ENCODE peak calls at places on chromosomes 2 and 18, in eight cellular contexts. One of them, this sample, is unnamed.

GRCh38 chr2:219270055-219270372 is 9.2 kb upstream of the DNAJB2 start:
- DNase-seq in PC-3: no peak
- DNase-seq in A549: no peak
- DNase-seq in prostate gland: no peak
- DNase-seq in adrenal gland: no peak
- DNase-seq in OCI-LY7: no peak
- DNase-seq in breast epithelium: no peak
- DNase-seq in tibial nerve: no peak
- DNase-seq in this sample: no peak

GRCh38 chr18:23163786-23164583 is 28.7 kb downstream of the CABLES1 start:
- DNase-seq in tibial nerve: no peak
- DNase-seq in PC-3: no peak
- DNase-seq in adrenal gland: no peak
- DNase-seq in breast epithelium: no peak
- DNase-seq in prostate gland: no peak
- DNase-seq in OCI-LY7: no peak
- DNase-seq in A549: no peak
- DNase-seq in this sample: no peak

GRCh38 chr2:46708492-46708891 is 207.1 kb downstream of the MCFD2 start:
- DNase-seq in breast epithelium: no peak
- DNase-seq in PC-3: no peak
- DNase-seq in A549: no peak
- DNase-seq in tibial nerve: no peak
- DNase-seq in OCI-LY7: no peak
- DNase-seq in prostate gland: no peak
- DNase-seq in adrenal gland: peak; percentile 12
- DNase-seq in this sample: no peak

GRCh38 chr2:233816771-233817170 is 37.6 kb downstream of the HJURP start:
- DNase-seq in PC-3: no peak
- DNase-seq in adrenal gland: no peak
- DNase-seq in A549: no peak
- DNase-seq in breast epithelium: no peak
- DNase-seq in prostate gland: no peak
- DNase-seq in tibial nerve: no peak
- DNase-seq in OCI-LY7: no peak
- DNase-seq in this sample: no peak

GRCh38 chr2:72090781-72091482 is 56.7 kb downstream of the CYP26B1 start:
- DNase-seq in OCI-LY7: no peak
- DNase-seq in breast epithelium: peak; percentile 12
- DNase-seq in PC-3: no peak
- DNase-seq in adrenal gland: no peak
- DNase-seq in prostate gland: no peak
- DNase-seq in A549: no peak
- DNase-seq in tibial nerve: no peak
- DNase-seq in this sample: no peak

GRCh38 chr2:9207641-9208301 is 1.2 kb downstream of the ASAP2 start:
- DNase-seq in A549: peak; percentile 57
- DNase-seq in prostate gland: no peak
- DNase-seq in tibial nerve: no peak
- DNase-seq in PC-3: peak; percentile 53
- DNase-seq in breast epithelium: no peak
- DNase-seq in OCI-LY7: no peak
- DNase-seq in adrenal gland: no peak
- DNase-seq in this sample: no peak

GRCh38 chr18:62030091-62030985 is 137.5 kb upstream of the RNF152 start:
- DNase-seq in A549: no peak
- DNase-seq in prostate gland: no peak
- DNase-seq in OCI-LY7: no peak
- DNase-seq in breast epithelium: no peak
- DNase-seq in PC-3: no peak
- DNase-seq in tibial nerve: no peak
- DNase-seq in adrenal gland: no peak
- DNase-seq in this sample: no peak

GRCh38 chr2:74507926-74508520 is 528 bp upstream of the PCGF1 start:
- DNase-seq in OCI-LY7: no peak
- DNase-seq in prostate gland: no peak
- DNase-seq in tibial nerve: no peak
- DNase-seq in PC-3: peak; percentile 39
- DNase-seq in breast epithelium: peak; percentile 37
- DNase-seq in adrenal gland: no peak
- DNase-seq in A549: no peak
- DNase-seq in this sample: no peak

GRCh38 chr18:79933765-79934164 is 17.7 kb downstream of the SLC66A2 start:
- DNase-seq in prostate gland: no peak
- DNase-seq in PC-3: peak; percentile 71
- DNase-seq in breast epithelium: no peak
- DNase-seq in adrenal gland: no peak
- DNase-seq in A549: no peak
- DNase-seq in OCI-LY7: no peak
- DNase-seq in tibial nerve: no peak
- DNase-seq in this sample: no peak

GRCh38 chr2:85547859-85548607 is 9.1 kb downstream of the MAT2A start:
- DNase-seq in tibial nerve: no peak
- DNase-seq in breast epithelium: no peak
- DNase-seq in adrenal gland: no peak
- DNase-seq in PC-3: peak; percentile 19
- DNase-seq in A549: no peak
- DNase-seq in prostate gland: no peak
- DNase-seq in OCI-LY7: no peak
- DNase-seq in this sample: no peak

GRCh38 chr2:215680605-215681598 is 245.0 kb upstream of the FN1 start:
- DNase-seq in OCI-LY7: no peak
- DNase-seq in adrenal gland: peak; percentile 15
- DNase-seq in PC-3: peak; percentile 88
- DNase-seq in prostate gland: no peak
- DNase-seq in breast epithelium: peak; percentile 19
- DNase-seq in tibial nerve: peak; percentile 47
- DNase-seq in A549: no peak
- DNase-seq in this sample: no peak

GRCh38 chr2:237196866-237197618 is 111.4 kb downstream of the COPS8 start:
- DNase-seq in tibial nerve: peak; percentile 5
- DNase-seq in breast epithelium: no peak
- DNase-seq in OCI-LY7: no peak
- DNase-seq in adrenal gland: no peak
- DNase-seq in A549: peak; percentile 28
- DNase-seq in PC-3: peak; percentile 87
- DNase-seq in prostate gland: no peak
- DNase-seq in this sample: no peak

GRCh38 chr2:175605989-175606841 is 395.9 kb downstream of the LNPK start:
- DNase-seq in breast epithelium: no peak
- DNase-seq in A549: no peak
- DNase-seq in OCI-LY7: no peak
- DNase-seq in tibial nerve: no peak
- DNase-seq in prostate gland: no peak
- DNase-seq in adrenal gland: no peak
- DNase-seq in PC-3: no peak
- DNase-seq in this sample: no peak

GRCh38 chr2:226581661-226582060 is 218.0 kb downstream of the IRS1 start:
- DNase-seq in A549: no peak
- DNase-seq in PC-3: no peak
- DNase-seq in prostate gland: no peak
- DNase-seq in OCI-LY7: no peak
- DNase-seq in tibial nerve: no peak
- DNase-seq in breast epithelium: no peak
- DNase-seq in adrenal gland: no peak
- DNase-seq in this sample: no peak

GRCh38 chr2:173720310-173720709 is 244.9 kb downstream of the SP3 start:
- DNase-seq in PC-3: peak; percentile 13
- DNase-seq in OCI-LY7: no peak
- DNase-seq in prostate gland: no peak
- DNase-seq in tibial nerve: no peak
- DNase-seq in A549: no peak
- DNase-seq in adrenal gland: peak; percentile 1
- DNase-seq in breast epithelium: no peak
- DNase-seq in this sample: no peak

GRCh38 chr2:216793386-216793785 is 66.5 kb downstream of the TNP1 start:
- DNase-seq in A549: no peak
- DNase-seq in tibial nerve: no peak
- DNase-seq in adrenal gland: no peak
- DNase-seq in OCI-LY7: no peak
- DNase-seq in prostate gland: no peak
- DNase-seq in PC-3: no peak
- DNase-seq in breast epithelium: no peak
- DNase-seq in this sample: no peak

GRCh38 chr2:175111200-175111657 is 56.8 kb downstream of the ATF2 start:
- DNase-seq in tibial nerve: no peak
- DNase-seq in breast epithelium: no peak
- DNase-seq in adrenal gland: no peak
- DNase-seq in A549: peak; percentile 16
- DNase-seq in prostate gland: no peak
- DNase-seq in PC-3: peak; percentile 75
- DNase-seq in OCI-LY7: peak; percentile 57
- DNase-seq in this sample: no peak

GRCh38 chr18:79503891-79504475 is 108.3 kb downstream of the NFATC1 start:
- DNase-seq in tibial nerve: no peak
- DNase-seq in OCI-LY7: no peak
- DNase-seq in A549: no peak
- DNase-seq in PC-3: no peak
- DNase-seq in adrenal gland: no peak
- DNase-seq in breast epithelium: no peak
- DNase-seq in prostate gland: no peak
- DNase-seq in this sample: peak; percentile 54

GRCh38 chr2:175436076-175436475 is 254.6 kb upstream of the ATP5MC3 start:
- DNase-seq in PC-3: no peak
- DNase-seq in prostate gland: no peak
- DNase-seq in breast epithelium: no peak
- DNase-seq in A549: no peak
- DNase-seq in OCI-LY7: no peak
- DNase-seq in tibial nerve: no peak
- DNase-seq in adrenal gland: no peak
- DNase-seq in this sample: no peak

GRCh38 chr18:9854801-9855676 is 30.7 kb upstream of the TXNDC2 start:
- DNase-seq in adrenal gland: peak; percentile 48
- DNase-seq in A549: no peak
- DNase-seq in prostate gland: no peak
- DNase-seq in tibial nerve: no peak
- DNase-seq in breast epithelium: no peak
- DNase-seq in OCI-LY7: no peak
- DNase-seq in PC-3: no peak
- DNase-seq in this sample: no peak
- H3K4me1 ChIP-seq in adrenal gland: peaks cover 24% of the 10 kb centered on the region
- H3K4me1 ChIP-seq in A549: peaks cover 12% of the 10 kb centered on the region
- H3K4me1 ChIP-seq in prostate gland: no peaks in the 10 kb centered on the region
- H3K4me1 ChIP-seq in tibial nerve: peaks cover 9% of the 10 kb centered on the region
- H3K4me1 ChIP-seq in breast epithelium: no peaks in the 10 kb centered on the region
- H3K4me1 ChIP-seq in OCI-LY7: no peaks in the 10 kb centered on the region
- H3K4me1 ChIP-seq in PC-3: peaks cover 3% of the 10 kb centered on the region
- H3K4me1 ChIP-seq in this sample: peaks cover 15% of the 10 kb centered on the region

DNA sequence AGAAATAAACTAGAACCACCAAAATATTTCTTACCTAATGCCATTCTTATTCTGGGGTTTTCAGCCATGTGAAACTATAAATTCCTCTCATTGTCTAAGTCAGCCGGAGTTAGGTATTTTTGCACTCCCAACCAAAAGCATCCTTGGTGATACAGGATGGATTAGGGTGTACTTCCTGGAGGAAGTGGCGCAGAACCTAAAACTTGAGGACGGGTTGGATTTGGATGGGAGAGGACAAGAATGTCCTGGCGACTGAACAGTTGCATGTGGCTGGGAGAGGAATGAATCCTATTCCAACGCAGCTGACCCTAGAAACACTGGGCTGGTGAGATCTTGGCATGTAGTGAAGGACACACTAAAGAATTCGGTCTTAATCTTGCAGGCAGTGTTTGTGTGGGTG is 58.5 kb downstream of the E2F6 start:
- DNase-seq in A549: no peak
- DNase-seq in OCI-LY7: no peak
- DNase-seq in PC-3: no peak
- DNase-seq in adrenal gland: no peak
- DNase-seq in breast epithelium: no peak
- DNase-seq in prostate gland: no peak
- DNase-seq in tibial nerve: no peak
- DNase-seq in this sample: no peak
- H3K4me3 ChIP-seq in A549: no peak overlapping the region
- H3K4me3 ChIP-seq in OCI-LY7: no peak overlapping the region
- H3K4me3 ChIP-seq in PC-3: no peak overlapping the region
- H3K4me3 ChIP-seq in adrenal gland: no peak overlapping the region
- H3K4me3 ChIP-seq in breast epithelium: no peak overlapping the region
- H3K4me3 ChIP-seq in prostate gland: no peak overlapping the region
- H3K4me3 ChIP-seq in tibial nerve: no peak overlapping the region
- H3K4me3 ChIP-seq in this sample: no peak overlapping the region

DNA sequence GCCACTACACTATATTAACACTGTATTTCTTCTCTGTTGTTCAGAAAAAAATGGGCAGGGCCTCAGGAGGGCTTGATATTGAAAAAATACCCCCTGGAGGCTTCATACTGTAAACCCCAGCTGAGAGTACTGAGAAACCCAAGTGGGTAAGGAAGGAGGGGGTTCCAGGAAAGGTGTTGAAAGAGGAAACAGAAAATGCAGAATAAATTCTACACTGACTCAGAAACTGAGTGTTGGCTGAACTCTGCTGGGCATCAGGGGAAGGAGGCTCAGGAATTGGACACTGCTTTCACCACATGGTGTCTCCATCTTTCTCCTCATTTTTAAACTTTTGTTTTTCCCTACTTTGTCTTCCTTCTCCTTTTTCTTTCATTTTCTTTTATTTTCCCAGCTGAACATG is 253.7 kb downstream of the DYM start:
- DNase-seq in A549: no peak
- DNase-seq in prostate gland: no peak
- DNase-seq in breast epithelium: no peak
- DNase-seq in PC-3: no peak
- DNase-seq in adrenal gland: no peak
- DNase-seq in tibial nerve: no peak
- DNase-seq in OCI-LY7: peak; percentile 16
- DNase-seq in this sample: no peak
- TF ChIP-seq CTCF in A549: no peak
- TF ChIP-seq CTCF in prostate gland: no peak
- TF ChIP-seq CTCF in breast epithelium: no peak
- TF ChIP-seq CTCF in PC-3: peak; percentile 24
- TF ChIP-seq CTCF in adrenal gland: no peak
- TF ChIP-seq CTCF in tibial nerve: no peak
- TF ChIP-seq CTCF in OCI-LY7: no peak
- TF ChIP-seq CTCF in this sample: no peak

GRCh38 chr2:235556086-235556485 is 62.2 kb downstream of the AGAP1 start:
- DNase-seq in adrenal gland: no peak
- DNase-seq in OCI-LY7: no peak
- DNase-seq in tibial nerve: no peak
- DNase-seq in A549: no peak
- DNase-seq in prostate gland: no peak
- DNase-seq in breast epithelium: no peak
- DNase-seq in PC-3: no peak
- DNase-seq in this sample: no peak

GRCh38 chr2:235555356-235555755 is 61.5 kb downstream of the AGAP1 start:
- DNase-seq in tibial nerve: no peak
- DNase-seq in A549: no peak
- DNase-seq in prostate gland: no peak
- DNase-seq in adrenal gland: peak; percentile 24
- DNase-seq in OCI-LY7: no peak
- DNase-seq in PC-3: no peak
- DNase-seq in breast epithelium: no peak
- DNase-seq in this sample: no peak

GRCh38 chr2:235553696-235554100 is 59.9 kb downstream of the AGAP1 start:
- DNase-seq in breast epithelium: no peak
- DNase-seq in prostate gland: no peak
- DNase-seq in OCI-LY7: no peak
- DNase-seq in tibial nerve: no peak
- DNase-seq in A549: no peak
- DNase-seq in adrenal gland: no peak
- DNase-seq in PC-3: no peak
- DNase-seq in this sample: no peak

GRCh38 chr2:235554385-235554784 is 60.5 kb downstream of the AGAP1 start:
- DNase-seq in PC-3: no peak
- DNase-seq in breast epithelium: no peak
- DNase-seq in A549: no peak
- DNase-seq in prostate gland: no peak
- DNase-seq in tibial nerve: no peak
- DNase-seq in OCI-LY7: no peak
- DNase-seq in adrenal gland: no peak
- DNase-seq in this sample: no peak

GRCh38 chr2:235554936-235555335 is 61.1 kb downstream of the AGAP1 start:
- DNase-seq in tibial nerve: no peak
- DNase-seq in PC-3: no peak
- DNase-seq in prostate gland: no peak
- DNase-seq in breast epithelium: no peak
- DNase-seq in OCI-LY7: no peak
- DNase-seq in adrenal gland: no peak
- DNase-seq in A549: no peak
- DNase-seq in this sample: no peak
- H3K4me1 ChIP-seq in tibial nerve: peaks cover 10% of the 10 kb centered on the region
- H3K4me1 ChIP-seq in PC-3: peaks cover 8% of the 10 kb centered on the region
- H3K4me1 ChIP-seq in prostate gland: peaks cover 11% of the 10 kb centered on the region
- H3K4me1 ChIP-seq in breast epithelium: peaks cover 10% of the 10 kb centered on the region
- H3K4me1 ChIP-seq in OCI-LY7: no peaks in the 10 kb centered on the region
- H3K4me1 ChIP-seq in adrenal gland: peaks cover 3% of the 10 kb centered on the region
- H3K4me1 ChIP-seq in A549: peaks cover 27% of the 10 kb centered on the region
- H3K4me1 ChIP-seq in this sample: no peaks in the 10 kb centered on the region

This sample was measured in ascending aorta.